ENCODE peak calls at places on chromosome 4, in eight cellular contexts. One of them, this sample, is unnamed.

GRCh38 chr4:118968006-118968405 is 79.4 kb downstream of the SYNPO2 start:
- DNase-seq in NCI-H1092 treated with DMSO at 0.1 percent for 48 hours: no peak
- DNase-seq in CD14-positive monocyte: peak; percentile 72
- DNase-seq in dermis microvascular lymphatic vessel endothelial cell: no peak
- DNase-seq in NCI-H1436: no peak
- DNase-seq in A549: no peak
- DNase-seq in mucosa of descending colon: no peak
- DNase-seq in HTR-8/SVneo: peak; percentile 23
- DNase-seq in this sample: peak; percentile 75

GRCh38 chr4:5101571-5101970 is 50.3 kb downstream of the STK32B start:
- DNase-seq in NCI-H1092 treated with DMSO at 0.1 percent for 48 hours: no peak
- DNase-seq in CD14-positive monocyte: no peak
- DNase-seq in dermis microvascular lymphatic vessel endothelial cell: no peak
- DNase-seq in NCI-H1436: no peak
- DNase-seq in A549: no peak
- DNase-seq in mucosa of descending colon: no peak
- DNase-seq in HTR-8/SVneo: no peak
- DNase-seq in this sample: no peak

GRCh38 chr4:175705407-175705806 is 106.7 kb downstream of the GPM6A start:
- DNase-seq in NCI-H1092 treated with DMSO at 0.1 percent for 48 hours: peak; percentile 77
- DNase-seq in CD14-positive monocyte: no peak
- DNase-seq in dermis microvascular lymphatic vessel endothelial cell: no peak
- DNase-seq in NCI-H1436: no peak
- DNase-seq in A549: no peak
- DNase-seq in mucosa of descending colon: no peak
- DNase-seq in HTR-8/SVneo: no peak
- DNase-seq in this sample: peak; percentile 0

GRCh38 chr4:8910100-8910821 is 38.6 kb upstream of the HMX1 start:
- DNase-seq in NCI-H1092 treated with DMSO at 0.1 percent for 48 hours: no peak
- DNase-seq in CD14-positive monocyte: no peak
- DNase-seq in dermis microvascular lymphatic vessel endothelial cell: no peak
- DNase-seq in NCI-H1436: no peak
- DNase-seq in A549: no peak
- DNase-seq in mucosa of descending colon: no peak
- DNase-seq in HTR-8/SVneo: no peak
- DNase-seq in this sample: no peak

GRCh38 chr4:151443247-151443646 is 34.3 kb downstream of the FHIP1A start:
- DNase-seq in NCI-H1092 treated with DMSO at 0.1 percent for 48 hours: no peak
- DNase-seq in CD14-positive monocyte: no peak
- DNase-seq in dermis microvascular lymphatic vessel endothelial cell: no peak
- DNase-seq in NCI-H1436: no peak
- DNase-seq in A549: no peak
- DNase-seq in mucosa of descending colon: no peak
- DNase-seq in HTR-8/SVneo: no peak
- DNase-seq in this sample: no peak

GRCh38 chr4:48898733-48899431 is 7.7 kb downstream of the OCIAD2 start:
- DNase-seq in NCI-H1092 treated with DMSO at 0.1 percent for 48 hours: no peak
- DNase-seq in CD14-positive monocyte: no peak
- DNase-seq in dermis microvascular lymphatic vessel endothelial cell: peak; percentile 75
- DNase-seq in NCI-H1436: no peak
- DNase-seq in A549: no peak
- DNase-seq in mucosa of descending colon: no peak
- DNase-seq in HTR-8/SVneo: no peak
- DNase-seq in this sample: no peak

GRCh38 chr4:28879900-28880299 is 1840.3 kb upstream of the PCDH7 start:
- DNase-seq in NCI-H1092 treated with DMSO at 0.1 percent for 48 hours: no peak
- DNase-seq in CD14-positive monocyte: no peak
- DNase-seq in dermis microvascular lymphatic vessel endothelial cell: no peak
- DNase-seq in NCI-H1436: no peak
- DNase-seq in A549: no peak
- DNase-seq in mucosa of descending colon: no peak
- DNase-seq in HTR-8/SVneo: no peak
- DNase-seq in this sample: no peak

GRCh38 chr4:107619731-107620130 is 100.3 kb downstream of the PAPSS1 start:
- DNase-seq in NCI-H1092 treated with DMSO at 0.1 percent for 48 hours: no peak
- DNase-seq in CD14-positive monocyte: no peak
- DNase-seq in dermis microvascular lymphatic vessel endothelial cell: no peak
- DNase-seq in NCI-H1436: no peak
- DNase-seq in A549: no peak
- DNase-seq in mucosa of descending colon: no peak
- DNase-seq in HTR-8/SVneo: no peak
- DNase-seq in this sample: peak; percentile 56

GRCh38 chr4:139030614-139031235 is 15.1 kb downstream of the NOCT start:
- DNase-seq in NCI-H1092 treated with DMSO at 0.1 percent for 48 hours: peak; percentile 62
- DNase-seq in CD14-positive monocyte: peak; percentile 62
- DNase-seq in dermis microvascular lymphatic vessel endothelial cell: peak; percentile 85
- DNase-seq in NCI-H1436: peak; percentile 73
- DNase-seq in A549: peak; percentile 35
- DNase-seq in mucosa of descending colon: no peak
- DNase-seq in HTR-8/SVneo: peak; percentile 67
- DNase-seq in this sample: peak; percentile 80

This sample was measured in GM23248.